ENCODE peak calls at places on chromosomes 16 and 17, in eight cellular contexts. T is bronchial epithelial cell, M is neural crest cell, U is tibial artery, K is GM10248, H is thoracic aorta, Z is CD14-positive monocyte, E is OCI-LY7. D is an unnamed sample.

GRCh38 chr17:42848093-42848492 is 2.9 kb upstream of the AOC3 start:
- DNase-seq in Z (no peak), K (no peak), U (no peak), M (no peak), H (no peak), T (no peak), E (no peak), D (no peak)

GRCh38 chr17:17032131-17032692 is 10.0 kb upstream of the MPRIP start:
- DNase-seq in H (no peak), T (peak), Z (no peak), E (no peak), M (no peak), K (no peak), U (peak), D (no peak)

GRCh38 chr17:5468075-5468473 is 708 bp downstream of the DHX33 start:
- DNase-seq in H (no peak), U (no peak), E (peak), M (no peak), Z (no peak), K (peak), T (peak), D (no peak)

GRCh38 chr17:17582372-17582771 is 9.1 kb downstream of the PEMT start:
- DNase-seq in M (no peak), H (no peak), E (no peak), T (no peak), U (no peak), Z (no peak), K (no peak), D (no peak)

GRCh38 chr17:29158515-29159275 is 21.5 kb downstream of the MYO18A start:
- DNase-seq in U (no peak), M (no peak), T (no peak), K (no peak), H (no peak), Z (no peak), E (no peak), D (peak)

GRCh38 chr16:82524939-82525338 is 101.8 kb upstream of the CDH13 start:
- DNase-seq in H (no peak), E (no peak), K (no peak), U (no peak), M (no peak), T (no peak), Z (no peak), D (no peak)

GRCh38 chr16:85998178-85998867 is 99.4 kb downstream of the IRF8 start:
- DNase-seq in H (no peak), M (no peak), K (no peak), E (no peak), U (no peak), T (no peak), Z (no peak), D (no peak)

GRCh38 chr16:78669994-78670393 is 570.5 kb downstream of the WWOX start:
- DNase-seq in K (no peak), U (no peak), E (no peak), Z (no peak), H (no peak), T (no peak), M (no peak), D (no peak)

GRCh38 chr17:81923302-81924260 is 4.0 kb downstream of the MAFG start:
- DNase-seq in U (peak), H (no peak), K (no peak), M (peak), T (peak), E (no peak), Z (peak), D (peak)

GRCh38 chr16:85750827-85751641 is at the start of gene C16orf74:
- DNase-seq in M (peak), E (peak), U (no peak), H (no peak), Z (no peak), K (peak), T (peak), D (no peak)

GRCh38 chr17:77356690-77357201 is 216.0 kb downstream of the SEC14L1 start:
- DNase-seq in H (no peak), E (no peak), Z (peak), K (no peak), U (no peak), M (no peak), T (no peak), D (no peak)

GRCh38 chr17:73650147-73650546 is 5.9 kb upstream of the SDK2 start:
- DNase-seq in H (no peak), M (no peak), K (no peak), T (no peak), E (peak), U (no peak), Z (no peak), D (no peak)

GRCh38 chr17:47240806-47241205 is 12.8 kb upstream of the ITGB3 start:
- DNase-seq in E (no peak), U (no peak), H (no peak), Z (no peak), T (no peak), K (no peak), M (no peak), D (no peak)

GRCh38 chr17:75345514-75346167 is 56.4 kb upstream of the SLC25A19 start:
- DNase-seq in M (no peak), K (peak), H (no peak), Z (no peak), U (no peak), E (peak), T (no peak), D (no peak)

GRCh38 chr17:44898768-44899073 is 524 bp downstream of the EFTUD2 start:
- DNase-seq in U (no peak), M (no peak), Z (no peak), E (no peak), T (peak), K (no peak), H (no peak), D (no peak)

GRCh38 chr16:29804455-29805231 is 1.7 kb upstream of the MAZ start:
- DNase-seq in Z (no peak), M (no peak), K (no peak), T (no peak), H (no peak), E (peak), U (peak), D (no peak)

GRCh38 chr17:15780188-15780587 is 48.1 kb downstream of the TBC1D26 start:
- DNase-seq in U (no peak), K (no peak), Z (no peak), M (no peak), H (no peak), T (no peak), E (no peak), D (no peak)

GRCh38 chr16:6300523-6300922 is 1032.1 kb upstream of the RBFOX1 start:
- DNase-seq in T (no peak), E (no peak), U (no peak), H (no peak), K (no peak), M (no peak), Z (no peak), D (no peak)

GRCh38 chr16:6297666-6298435 is 1034.8 kb upstream of the RBFOX1 start:
- DNase-seq in U (no peak), M (no peak), H (no peak), T (no peak), E (no peak), Z (no peak), K (no peak), D (no peak)
- TF ChIP-seq CTCF in U (no peak), M (no peak), H (no peak), T (no peak), E (no peak), Z (no peak), K (no peak), D (no peak)

GRCh38 chr16:54140057-54140787 is 146.4 kb downstream of the IRX3 start:
- DNase-seq in Z (no peak), H (no peak), K (no peak), E (no peak), T (no peak), U (no peak), M (no peak), D (no peak)
- TF ChIP-seq CTCF in Z (no peak), H (no peak), K (no peak), E (no peak), T (no peak), U (no peak), M (peak), D (peak)

GRCh38 chr17:57732062-57732461 is 13.0 kb downstream of the CCDC182 start:
- DNase-seq in U (no peak), T (peak), K (no peak), M (no peak), Z (no peak), E (no peak), H (no peak), D (no peak)

GRCh38 chr17:57733085-57733484 is 12.0 kb downstream of the CCDC182 start:
- DNase-seq in U (no peak), E (no peak), M (no peak), T (no peak), Z (no peak), H (no peak), K (no peak), D (no peak)

GRCh38 chr17:57735230-57735629 is 9.9 kb downstream of the CCDC182 start:
- DNase-seq in E (peak), M (no peak), Z (no peak), K (no peak), H (no peak), U (no peak), T (no peak), D (no peak)

GRCh38 chr17:57737450-57737849 is 7.6 kb downstream of the CCDC182 start:
- DNase-seq in T (no peak), M (no peak), U (no peak), H (no peak), Z (no peak), E (no peak), K (no peak), D (no peak)

GRCh38 chr17:57735707-57736106 is 9.4 kb downstream of the CCDC182 start:
- DNase-seq in E (peak), T (peak), M (no peak), K (no peak), H (no peak), Z (no peak), U (no peak), D (no peak)
- TF ChIP-seq CTCF in E (peak), T (peak), M (peak), K (peak), H (no peak), Z (no peak), U (no peak), D (peak)

DNA sequence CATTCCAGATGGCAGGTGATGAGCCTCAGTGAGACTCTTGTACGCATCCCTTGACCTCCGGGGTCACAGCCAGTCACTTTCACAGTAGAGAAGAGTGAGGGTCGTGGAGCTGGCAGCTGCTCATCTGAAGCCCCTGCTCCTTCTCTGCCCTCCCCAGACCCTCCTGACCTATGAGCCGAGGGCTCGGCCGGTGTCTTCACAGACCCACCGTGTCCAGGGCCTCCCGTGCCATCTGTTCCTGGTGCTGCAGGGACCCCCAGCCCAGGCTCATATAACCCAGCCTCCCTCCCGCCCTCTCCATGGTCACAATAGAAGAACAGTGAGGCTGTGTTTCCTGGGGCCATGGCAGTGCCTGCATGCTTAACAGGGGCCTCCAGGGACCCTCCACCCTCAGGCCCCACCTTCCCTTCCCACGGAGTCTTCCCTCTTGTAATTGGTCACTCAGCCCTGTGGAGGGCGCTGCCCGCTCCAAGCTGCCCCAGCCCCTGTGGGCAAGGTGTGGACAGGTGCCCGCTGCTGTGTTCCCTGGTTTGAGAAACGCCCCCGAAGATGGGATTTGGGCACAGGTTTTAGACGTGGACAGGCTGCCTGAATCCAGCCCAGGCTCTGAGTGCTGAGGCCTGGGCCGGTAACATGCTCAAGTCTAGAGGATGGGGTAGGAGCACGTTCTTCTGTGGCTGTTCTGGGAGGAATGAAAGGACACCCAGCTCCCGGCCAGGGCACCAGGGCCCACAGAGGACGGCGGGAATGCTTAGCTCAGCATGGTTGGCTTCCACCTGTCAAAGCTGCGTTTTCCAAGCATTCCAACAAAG is 38.7 kb downstream of the ACSF3 start:
- DNase-seq in Z (peak), E (no peak), H (no peak), T (no peak), M (no peak), K (no peak), U (no peak), D (no peak)
- TF ChIP-seq CTCF in Z (no peak), E (peak), H (no peak), T (no peak), M (no peak), K (no peak), U (no peak), D (no peak)

GRCh38 chr17:67078292-67078691 is 33.9 kb downstream of the CACNG1 start:
- DNase-seq in H (no peak), Z (no peak), T (no peak), E (no peak), M (no peak), U (no peak), K (no peak), D (no peak)

GRCh38 chr17:67079481-67079880 is 35.1 kb downstream of the CACNG1 start:
- DNase-seq in U (no peak), Z (no peak), K (no peak), E (no peak), M (no peak), T (no peak), H (no peak), D (no peak)

GRCh38 chr17:67080804-67081203 is 36.5 kb downstream of the CACNG1 start:
- DNase-seq in U (no peak), T (no peak), H (no peak), E (no peak), K (no peak), Z (no peak), M (no peak), D (no peak)

GRCh38 chr17:67085406-67085805 is 41.1 kb downstream of the CACNG1 start:
- DNase-seq in T (no peak), U (no peak), M (no peak), Z (no peak), H (no peak), E (no peak), K (no peak), D (no peak)

GRCh38 chr17:67082110-67082509 is 37.8 kb downstream of the CACNG1 start:
- DNase-seq in H (no peak), M (no peak), U (no peak), E (peak), T (no peak), Z (no peak), K (peak), D (no peak)
- TF ChIP-seq CTCF in H (no peak), M (no peak), U (no peak), E (peak), T (no peak), Z (no peak), K (peak), D (no peak)

GRCh38 chr17:62986549-62986948 is 20.5 kb downstream of the TANC2 start:
- DNase-seq in T (no peak), Z (no peak), H (no peak), M (no peak), K (no peak), U (no peak), E (no peak), D (no peak)

GRCh38 chr17:62984801-62985200 is 18.8 kb downstream of the TANC2 start:
- DNase-seq in E (no peak), K (no peak), Z (no peak), M (no peak), U (no peak), T (no peak), H (no peak), D (no peak)

GRCh38 chr17:62981933-62982332 is 15.9 kb downstream of the TANC2 start:
- DNase-seq in Z (no peak), H (no peak), T (peak), K (no peak), U (no peak), M (no peak), E (no peak), D (no peak)

DNA sequence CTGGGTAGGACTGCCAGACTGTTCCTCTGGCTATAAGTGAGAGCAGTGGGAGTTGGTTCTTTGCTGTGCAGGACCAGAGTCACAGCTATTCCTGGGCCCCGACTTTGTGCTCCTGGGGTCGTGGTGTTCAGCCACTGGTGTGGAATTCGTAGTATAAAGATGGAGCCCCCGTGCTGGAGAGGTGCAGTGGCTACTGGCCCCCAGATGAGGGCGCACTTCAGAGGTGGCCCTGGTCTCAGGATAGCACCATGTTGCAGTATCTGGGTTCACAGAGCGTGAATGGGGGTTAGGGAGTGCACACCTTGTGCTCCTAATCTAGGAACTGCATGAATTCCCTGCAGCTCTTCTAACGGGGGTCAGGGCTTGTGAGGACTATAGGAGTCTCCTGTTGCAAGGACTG is 21.1 kb downstream of the TANC2 start:
- DNase-seq in M (no peak), E (no peak), Z (no peak), H (no peak), U (no peak), K (no peak), T (no peak), D (no peak)
- TF ChIP-seq CTCF in M (peak), E (peak), Z (peak), H (no peak), U (no peak), K (no peak), T (peak), D (peak)

GRCh38 chr16:11372924-11373306 is 27.7 kb downstream of the RMI2 start:
- DNase-seq in U (no peak), K (no peak), H (no peak), M (no peak), T (no peak), Z (no peak), E (no peak), D (no peak)

GRCh38 chr16:11374255-11374654 is 29.0 kb downstream of the RMI2 start:
- DNase-seq in T (no peak), Z (no peak), H (no peak), K (no peak), M (no peak), E (no peak), U (no peak), D (no peak)

GRCh38 chr16:11367483-11367906 is 22.2 kb downstream of the RMI2 start:
- DNase-seq in H (no peak), K (no peak), T (no peak), Z (no peak), U (no peak), M (no peak), E (no peak), D (no peak)

GRCh38 chr16:11370084-11370931 is 25.0 kb downstream of the RMI2 start:
- DNase-seq in M (no peak), K (peak), E (peak), Z (peak), H (no peak), T (no peak), U (no peak), D (no peak)

GRCh38 chr16:11372073-11372923 is 27.0 kb downstream of the RMI2 start:
- DNase-seq in K (no peak), M (no peak), T (no peak), Z (no peak), U (no peak), H (no peak), E (no peak), D (no peak)
- TF ChIP-seq CTCF in K (no peak), M (peak), T (no peak), Z (no peak), U (no peak), H (no peak), E (peak), D (no peak)

GRCh38 chr16:27223226-27223610 is 19.9 kb downstream of the KDM8 start:
- DNase-seq in U (no peak), E (no peak), T (no peak), Z (no peak), H (no peak), M (no peak), K (no peak), D (no peak)
- TF ChIP-seq CTCF in U (peak), E (peak), T (no peak), Z (no peak), H (no peak), M (no peak), K (no peak), D (no peak)

D was measured in AG04450.